ENCODE peak calls at places on chromosomes 3 and 15, in four cellular contexts. O is prostate gland, T is PC-9, M is uterus. N is an unnamed sample.

GRCh38 chr3:127817331-127817821 is 4.9 kb downstream of the MGLL start:
- DNase-seq in O (no peak), T (peak; percentile 98), M (no peak), N (no peak)

GRCh38 chr3:57956119-57956832 is 51.9 kb upstream of the FLNB start:
- DNase-seq in M (no peak), O (no peak), T (peak; percentile 91), N (no peak)

GRCh38 chr3:27721717-27722564 is at the start of gene EOMES:
- DNase-seq in T (no peak), O (no peak), M (no peak), N (no peak)

GRCh38 chr15:59632714-59633113 is 21.1 kb downstream of the GCNT3 start:
- DNase-seq in T (no peak), O (no peak), M (no peak), N (no peak)

GRCh38 chr3:113867506-113867905 is 28.9 kb downstream of the GRAMD1C start:
- DNase-seq in T (no peak), M (no peak), O (no peak), N (no peak)

GRCh38 chr15:57859130-57859685 is 152.7 kb downstream of the POLR2M start:
- DNase-seq in M (no peak), O (no peak), T (no peak), N (no peak)

GRCh38 chr3:18201315-18201714 is 223.8 kb downstream of the SATB1 start:
- DNase-seq in T (no peak), O (no peak), M (no peak), N (no peak)

GRCh38 chr3:169323580-169324453 is 339.7 kb downstream of the MECOM start:
- DNase-seq in T (no peak), M (no peak), O (no peak), N (no peak)

GRCh38 chr3:37150621-37151020 is 23.8 kb downstream of the LRRFIP2 start:
- DNase-seq in M (no peak), O (no peak), T (no peak), N (no peak)

GRCh38 chr3:127698264-127699097 is 25.7 kb downstream of the ABTB1 start:
- DNase-seq in T (no peak), O (no peak), M (no peak), N (peak; percentile 42)

GRCh38 chr3:36303286-36303685 is 77.0 kb upstream of the STAC start:
- DNase-seq in O (no peak), T (no peak), M (no peak), N (no peak)

GRCh38 chr15:67543348-67543718 is 830 bp downstream of the MAP2K5 start:
- DNase-seq in T (no peak), M (no peak), O (peak; percentile 8), N (no peak)

GRCh38 chr15:39466428-39466827 is 114.5 kb upstream of the THBS1 start:
- DNase-seq in O (no peak), M (peak; percentile 86), T (no peak), N (peak; percentile 74)

GRCh38 chr3:155079795-155080546 is at the start of gene MME:
- DNase-seq in T (no peak), O (peak; percentile 52), M (no peak), N (peak; percentile 77)

GRCh38 chr15:43930556-43930955 is 103.8 kb downstream of the WDR76 start:
- DNase-seq in T (no peak), O (no peak), M (no peak), N (no peak)

GRCh38 chr3:9828801-9829755 is 14.7 kb downstream of the RPUSD3 start:
- DNase-seq in O (no peak), T (no peak), M (no peak), N (no peak)

GRCh38 chr3:76728411-76728810 is 311.5 kb upstream of the ROBO2 start:
- DNase-seq in T (no peak), M (no peak), O (no peak), N (no peak)

GRCh38 chr3:15819576-15819975 is 21.8 kb upstream of the ANKRD28 start:
- DNase-seq in M (no peak), T (no peak), O (no peak), N (no peak)

GRCh38 chr3:114624676-114625181 is 330.9 kb downstream of the TIGIT start:
- DNase-seq in M (peak; percentile 96), O (peak; percentile 27), T (peak; percentile 91), N (peak; percentile 79)

GRCh38 chr15:45449387-45449786 is 71.0 kb upstream of the GATM start:
- DNase-seq in M (no peak), T (no peak), O (no peak), N (no peak)

GRCh38 chr3:102161362-102162006 is 273.3 kb upstream of the ZPLD1 start:
- DNase-seq in T (no peak), M (no peak), O (no peak), N (no peak)

GRCh38 chr3:188046561-188047213 is 107.3 kb upstream of the LPP start:
- DNase-seq in O (no peak), M (no peak), T (peak; percentile 57), N (no peak)

GRCh38 chr15:52008698-52009434 is 10.2 kb upstream of the MAPK6 start:
- DNase-seq in M (no peak), T (no peak), O (peak; percentile 20), N (no peak)

GRCh38 chr15:96285715-96286367 is 44.7 kb upstream of the NR2F2 start:
- DNase-seq in O (no peak), T (no peak), M (no peak), N (no peak)

GRCh38 chr3:179436517-179436916 is 14.8 kb downstream of the GNB4 start:
- DNase-seq in T (no peak), O (no peak), M (no peak), N (no peak)

GRCh38 chr3:122992628-122993570 is 34.7 kb downstream of the SEMA5B start:
- DNase-seq in M (peak; percentile 38), O (no peak), T (no peak), N (no peak)

GRCh38 chr15:78104119-78104479 is 11.7 kb downstream of the SH2D7 start:
- DNase-seq in T (peak; percentile 68), O (no peak), M (no peak), N (no peak)

GRCh38 chr3:116741462-116741861 is 31.9 kb downstream of the TUSC7 start:
- DNase-seq in T (no peak), O (no peak), M (no peak), N (no peak)

GRCh38 chr15:37847776-37848175 is 86.7 kb upstream of the TMCO5A start:
- DNase-seq in T (no peak), M (no peak), O (no peak), N (no peak)

GRCh38 chr3:134874737-134875413 is 79.8 kb downstream of the EPHB1 start:
- DNase-seq in T (no peak), O (no peak), M (no peak), N (no peak)

GRCh38 chr15:82874961-82875360 is 65.5 kb downstream of the WHAMM start:
- DNase-seq in M (no peak), T (no peak), O (no peak), N (no peak)

GRCh38 chr3:144384241-144384979 is 412.8 kb downstream of the DIPK2A start:
- DNase-seq in M (no peak), T (no peak), O (no peak), N (no peak)

GRCh38 chr3:56890448-56891083 is 88.8 kb upstream of the ARHGEF3 start:
- DNase-seq in T (no peak), M (no peak), O (no peak), N (no peak)

GRCh38 chr3:89113887-89114840 is 6.7 kb downstream of the EPHA3 start:
- DNase-seq in T (no peak), O (peak; percentile 66), M (peak; percentile 43), N (peak; percentile 83)

GRCh38 chr3:30984855-30985793 is 90.7 kb upstream of the GADL1 start:
- DNase-seq in O (no peak), M (no peak), T (no peak), N (no peak)

GRCh38 chr3:59908700-59909099 is 858.9 kb upstream of the CFAP20DC start:
- DNase-seq in T (no peak), O (no peak), M (no peak), N (no peak)

DNA sequence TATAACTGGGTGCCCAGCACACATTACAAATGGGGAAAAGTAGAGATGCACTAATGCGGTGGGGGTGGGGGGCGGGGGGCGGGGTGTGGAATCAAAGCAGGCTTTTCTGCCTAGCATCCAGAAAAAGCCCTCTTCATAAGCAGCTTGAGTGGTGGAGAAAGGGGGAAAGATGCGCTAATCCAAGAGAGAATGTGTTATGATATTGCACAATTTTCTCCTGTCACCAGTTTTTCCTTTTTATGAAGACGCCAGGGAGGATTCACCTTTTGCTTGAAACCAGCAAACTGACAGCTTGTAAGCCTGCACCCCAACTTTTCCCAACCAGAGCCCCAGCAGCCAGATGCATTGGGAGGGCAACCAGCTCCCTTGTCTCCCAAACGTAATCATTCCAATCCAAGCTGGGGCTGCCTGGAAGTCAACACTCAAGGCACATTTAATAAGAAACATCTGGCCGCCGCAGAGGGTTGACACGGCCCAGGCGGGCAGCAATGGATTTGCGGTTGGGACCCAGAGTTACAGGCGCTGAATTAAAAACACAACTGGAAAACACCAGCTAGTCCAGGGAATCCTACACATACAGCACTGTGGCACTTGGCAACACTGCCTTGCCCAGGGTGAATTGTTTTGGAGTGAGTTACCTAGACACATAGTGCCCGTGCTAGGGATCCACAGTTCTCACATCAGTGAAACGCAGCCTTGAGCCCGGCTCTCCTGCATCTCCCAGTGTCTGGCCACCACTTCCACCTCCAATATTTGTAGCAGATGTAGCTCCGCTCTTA is 218.5 kb upstream of the PRICKLE2 start:
- DNase-seq in T (no peak), O (no peak), M (no peak), N (no peak)
- H3K4me3 ChIP-seq in T (no peak overlapping the region), O (no peak overlapping the region), M (peak overlapping the region; percentile 29), N (peak overlapping the region; percentile 64)

DNA sequence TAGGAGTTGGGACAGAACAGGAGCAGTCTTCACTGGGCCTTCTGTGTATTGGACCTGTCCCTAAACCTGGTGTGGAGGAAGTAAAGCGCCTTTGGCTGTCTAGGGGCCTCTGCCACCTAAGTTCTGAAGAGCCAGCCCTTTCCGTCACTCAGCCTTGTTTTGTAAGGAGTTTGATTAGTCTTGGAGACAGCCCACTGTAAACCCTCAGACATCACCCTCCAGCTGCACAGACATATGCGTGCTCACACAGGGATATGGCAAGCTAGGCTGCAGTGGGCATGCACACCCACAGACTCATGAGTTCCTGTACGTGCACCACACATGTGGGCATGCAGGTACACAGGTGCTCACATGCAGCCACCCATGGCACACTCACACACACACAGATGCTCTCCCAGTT is 5.2 kb downstream of the PRKCD start:
- DNase-seq in M (no peak), T (no peak), O (no peak), N (no peak)
- H3K4me3 ChIP-seq in M (no peak overlapping the region), T (no peak overlapping the region), O (no peak overlapping the region), N (no peak overlapping the region)

GRCh38 chr3:195039180-195039843 is 231.6 kb downstream of the XXYLT1 start:
- DNase-seq in M (no peak), O (no peak), T (no peak), N (peak; percentile 19)
- H3K4me3 ChIP-seq in M (no peak overlapping the region), O (no peak overlapping the region), T (no peak overlapping the region), N (no peak overlapping the region)

DNA sequence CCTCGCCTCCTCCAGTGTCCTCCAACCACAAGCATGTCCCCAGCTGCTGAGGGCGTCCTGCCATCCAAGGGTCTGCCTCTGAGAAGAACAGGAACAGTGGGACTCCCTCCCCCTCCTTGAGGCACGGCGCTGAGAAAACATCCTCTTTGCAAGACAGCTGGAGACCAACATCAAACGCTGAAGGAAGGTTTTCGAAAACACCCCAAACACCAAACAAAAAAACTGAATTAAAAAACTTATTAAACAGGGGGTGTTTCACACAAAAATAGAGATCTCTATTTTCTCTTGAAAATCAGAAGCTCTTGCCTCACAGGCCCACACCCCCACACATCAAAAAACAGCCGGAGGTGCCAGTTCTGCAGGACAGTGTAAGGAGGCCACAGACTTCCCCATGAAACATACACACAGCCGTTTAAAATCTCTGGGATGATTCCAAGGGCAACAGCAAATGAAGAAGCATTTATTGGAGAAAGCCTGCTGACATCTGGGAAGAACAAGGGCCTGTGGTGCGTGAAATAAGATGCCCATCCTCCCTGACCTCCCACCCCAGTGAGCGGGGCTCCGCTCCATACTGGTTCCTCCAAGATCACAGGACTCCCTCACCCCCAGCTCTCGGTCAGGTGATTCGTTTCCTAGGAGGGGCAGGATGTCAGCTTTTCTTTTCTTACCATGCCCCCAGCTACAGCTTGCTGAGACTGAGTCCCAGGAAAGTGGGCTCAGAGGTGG is 71.3 kb downstream of the NUP210 start:
- DNase-seq in M (no peak), O (no peak), T (no peak), N (no peak)
- H3K4me3 ChIP-seq in M (no peak overlapping the region), O (no peak overlapping the region), T (no peak overlapping the region), N (no peak overlapping the region)